ENCODE peak calls at places on chromosome 14, in six cellular contexts. X is ascending aorta, C is left ventricle myocardium inferior, D is cardiac muscle cell, O is ovary, N is HCT116. M is an unnamed sample.
A peak's percentile ranks its signal among the peaks of the same experiment; 100 is the strongest.

GRCh38 chr14:60642790-60643397 is 6.4 kb downstream of the SIX1 start:
- DNase-seq in X (no peak), D (no peak), C (no peak), N (no peak), O (no peak), M (no peak)

GRCh38 chr14:39267592-39268112 is 33.9 kb downstream of the MIA2 start:
- DNase-seq in O (no peak), C (no peak), N (peak; percentile 24), X (no peak), D (no peak), M (peak; percentile 57)

GRCh38 chr14:105927661-105928060 is 401.3 kb downstream of the TMEM121 start:
- DNase-seq in N (no peak), C (no peak), O (no peak), X (peak; percentile 43), D (no peak), M (no peak)

GRCh38 chr14:71355324-71356201 is 448.3 kb downstream of the PCNX1 start:
- DNase-seq in N (no peak), D (peak; percentile 12), C (no peak), X (no peak), O (peak; percentile 26), M (no peak)

GRCh38 chr14:64761441-64762043 is 57.3 kb downstream of the PLEKHG3 start:
- DNase-seq in C (no peak), N (no peak), O (peak; percentile 56), D (no peak), X (no peak), M (no peak)

GRCh38 chr14:103070263-103070885 is 13.0 kb upstream of the CDC42BPB start:
- DNase-seq in C (no peak), D (no peak), X (no peak), N (no peak), O (no peak), M (no peak)

GRCh38 chr14:53993920-53994607 is 37.4 kb upstream of the BMP4 start:
- DNase-seq in C (no peak), D (no peak), N (no peak), O (no peak), X (no peak), M (no peak)

GRCh38 chr14:30754778-30755177 is 119.6 kb upstream of the COCH start:
- DNase-seq in X (no peak), N (no peak), D (no peak), C (no peak), O (no peak), M (no peak)

GRCh38 chr14:61832783-61833182 is 70.6 kb downstream of the SNAPC1 start:
- DNase-seq in O (no peak), X (no peak), C (no peak), D (no peak), N (no peak), M (no peak)

GRCh38 chr14:69331206-69331605 is 66.9 kb downstream of the ERH start:
- DNase-seq in C (no peak), X (no peak), O (no peak), N (no peak), D (no peak), M (no peak)

GRCh38 chr14:91144425-91145145 is 30.7 kb downstream of the DGLUCY start:
- DNase-seq in X (no peak), D (no peak), C (no peak), N (no peak), O (no peak), M (no peak)

GRCh38 chr14:70955543-70956480 is 48.6 kb downstream of the PCNX1 start:
- DNase-seq in C (no peak), N (no peak), O (no peak), D (peak; percentile 45), X (no peak), M (peak; percentile 48)

GRCh38 chr14:86481105-86481504 is 951.2 kb downstream of the FLRT2 start:
- DNase-seq in D (peak; percentile 12), N (no peak), O (no peak), X (no peak), C (no peak), M (no peak)

GRCh38 chr14:27145170-27145569 is 547.3 kb upstream of the NOVA1 start:
- DNase-seq in C (no peak), X (no peak), D (no peak), N (no peak), O (no peak), M (no peak)

GRCh38 chr14:45201908-45202307 is 51.1 kb downstream of the MIS18BP1 start:
- DNase-seq in O (no peak), X (no peak), N (no peak), D (peak; percentile 26), C (no peak), M (no peak)

GRCh38 chr14:92511472-92512247 is 1.9 kb upstream of the RIN3 start:
- DNase-seq in N (peak; percentile 94), D (no peak), O (no peak), X (peak; percentile 79), C (no peak), M (no peak)

GRCh38 chr14:103123634-103124500 is 606 bp downstream of the TNFAIP2 start:
- DNase-seq in C (peak; percentile 68), X (no peak), D (no peak), O (peak; percentile 57), N (no peak), M (no peak)

GRCh38 chr14:61544448-61545202 is 150.7 kb upstream of the HIF1A start:
- DNase-seq in X (peak; percentile 60), N (no peak), C (no peak), D (no peak), O (no peak), M (no peak)

GRCh38 chr14:66066991-66067788 is 419.0 kb upstream of the CCDC196 start:
- DNase-seq in D (no peak), O (no peak), X (no peak), N (no peak), C (no peak), M (no peak)

GRCh38 chr14:70754989-70755388 is 54.3 kb downstream of the MAP3K9 start:
- DNase-seq in C (no peak), D (no peak), N (peak; percentile 74), X (no peak), O (no peak), M (no peak)

GRCh38 chr14:100677925-100678765 is 48.5 kb upstream of the DLK1 start:
- DNase-seq in C (peak; percentile 85), X (no peak), N (no peak), D (peak; percentile 24), O (peak; percentile 83), M (no peak)

GRCh38 chr14:59819446-59820088 is 51.0 kb downstream of the RTN1 start:
- DNase-seq in O (no peak), C (no peak), D (no peak), X (no peak), N (no peak), M (no peak)

GRCh38 chr14:104942586-104942985 is 17.9 kb downstream of the PLD4 start:
- DNase-seq in C (no peak), O (peak; percentile 11), X (no peak), N (no peak), D (no peak), M (no peak)

GRCh38 chr14:77270361-77271112 is 469 bp downstream of the NGB start:
- DNase-seq in N (no peak), O (no peak), D (no peak), C (no peak), X (no peak), M (no peak)
- H3K4me3 ChIP-seq in N (no peak overlapping the region), O (no peak overlapping the region), D (peak overlapping the region; percentile 9), C (peak overlapping the region; percentile 25), X (no peak overlapping the region), M (no peak overlapping the region)

GRCh38 chr14:95710106-95710505 is 3.8 kb downstream of the TCL1A start:
- DNase-seq in D (no peak), N (no peak), C (no peak), X (no peak), O (no peak), M (no peak)
- H3K27ac ChIP-seq in D (no peak overlapping the region), N (no peak overlapping the region), C (no peak overlapping the region), X (no peak overlapping the region), O (no peak overlapping the region), M (no peak overlapping the region)

GRCh38 chr14:24307575-24308341 is at the start of gene CIDEB:
- DNase-seq in O (peak; percentile 65), N (no peak), C (peak; percentile 45), X (no peak), D (peak; percentile 66), M (peak; percentile 51)
- H3K4me1 ChIP-seq in O (peaks cover 12% of the 10 kb centered on the region), N (peaks cover 16% of the 10 kb centered on the region), C (peaks cover 51% of the 10 kb centered on the region), X (peaks cover 8% of the 10 kb centered on the region), D (no peaks in the 10 kb centered on the region), M (peaks cover 34% of the 10 kb centered on the region)

GRCh38 chr14:68261092-68261842 is 441.7 kb downstream of the RAD51B start:
- DNase-seq in O (no peak), N (no peak), D (no peak), X (no peak), C (no peak), M (no peak)
- H3K4me3 ChIP-seq in O (no peak overlapping the region), N (no peak overlapping the region), D (no peak overlapping the region), X (no peak overlapping the region), C (no peak overlapping the region), M (peak overlapping the region; percentile 10)

GRCh38 chr14:55062517-55063351 is 11.3 kb downstream of the MAPK1IP1L start:
- DNase-seq in D (no peak), C (peak; percentile 68), X (peak; percentile 67), O (no peak), N (no peak), M (no peak)
- H3K27ac ChIP-seq in D (no peak overlapping the region), C (peak overlapping the region; percentile 59), X (peak overlapping the region; percentile 46), O (no peak overlapping the region), N (no peak overlapping the region), M (no peak overlapping the region)

DNA sequence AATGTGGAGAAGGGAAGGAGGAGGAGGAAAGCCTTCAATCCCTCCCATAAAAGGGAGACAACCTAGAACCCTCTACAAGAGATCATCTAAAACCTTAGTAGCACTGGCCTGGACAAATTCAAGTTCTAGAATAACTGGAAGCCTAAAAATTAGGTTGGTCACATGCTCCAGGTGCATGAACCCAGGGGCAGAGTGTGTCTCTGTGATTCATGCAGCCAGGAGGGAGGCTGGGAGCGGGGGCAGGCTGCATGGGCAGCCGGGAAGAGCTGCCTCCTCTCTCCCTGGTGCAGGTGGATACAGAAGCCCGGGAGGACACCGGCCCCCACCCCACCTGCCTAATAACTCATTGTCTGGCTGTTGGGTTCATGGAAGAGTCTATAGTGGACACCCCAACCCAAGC is 38.6 kb downstream of the CCDC85C start:
- DNase-seq in D (no peak), O (no peak), N (no peak), X (no peak), C (no peak), M (no peak)
- H3K4me1 ChIP-seq in D (peaks cover 76% of the 10 kb centered on the region), O (peaks cover 20% of the 10 kb centered on the region), N (peaks cover 49% of the 10 kb centered on the region), X (peaks cover 2% of the 10 kb centered on the region), C (peaks cover 100% of the 10 kb centered on the region), M (no peaks in the 10 kb centered on the region)

GRCh38 chr14:76154539-76155126 is 2.9 kb downstream of the GPATCH2L start:
- DNase-seq in O (no peak), X (no peak), C (no peak), D (no peak), N (no peak), M (no peak)
- H3K4me3 ChIP-seq in O (no peak overlapping the region), X (no peak overlapping the region), C (peak overlapping the region; percentile 26), D (no peak overlapping the region), N (no peak overlapping the region), M (no peak overlapping the region)

GRCh38 chr14:75439989-75440388 is 12.2 kb downstream of the JDP2 start:
- DNase-seq in N (no peak), C (no peak), O (no peak), X (no peak), D (no peak), M (no peak)
- H3K27ac ChIP-seq in N (no peak overlapping the region), C (no peak overlapping the region), O (no peak overlapping the region), X (no peak overlapping the region), D (no peak overlapping the region), M (no peak overlapping the region)